ENCODE peak calls at places on chromosome 10, in four cellular contexts. P is G401, H is astrocyte of the spinal cord, T is kidney epithelial cell. A is an unnamed sample.

GRCh38 chr10:91549296-91549695 is 83.6 kb downstream of the PPP1R3C start:
- DNase-seq in T (no peak), P (no peak), H (no peak), A (peak; percentile 14)

GRCh38 chr10:110494532-110494931 is 3.2 kb upstream of the DUSP5 start:
- DNase-seq in P (peak; percentile 18), T (no peak), H (no peak), A (no peak)

GRCh38 chr10:94286898-94287297 is 75.8 kb downstream of the NOC3L start:
- DNase-seq in P (no peak), H (no peak), T (no peak), A (peak; percentile 10)

GRCh38 chr10:103685880-103686669 is 169.3 kb downstream of the SH3PXD2A start:
- DNase-seq in T (no peak), P (peak; percentile 85), H (peak; percentile 53), A (peak; percentile 57)

GRCh38 chr10:131908151-131908550 is 7.3 kb downstream of the PPP2R2D start:
- DNase-seq in H (no peak), T (no peak), P (no peak), A (no peak)

GRCh38 chr10:28677889-28678686 is 767 bp downstream of the BAMBI start:
- DNase-seq in T (no peak), H (peak; percentile 44), P (no peak), A (no peak)

GRCh38 chr10:100009793-100010676 is at the start of gene DNMBP:
- DNase-seq in P (peak; percentile 60), H (peak; percentile 83), T (no peak), A (peak; percentile 60)

GRCh38 chr10:13340068-13340467 is 8.0 kb downstream of the SEPHS1 start:
- DNase-seq in P (peak; percentile 47), H (no peak), T (no peak), A (no peak)

GRCh38 chr10:63264852-63265617 is 131.9 kb downstream of the NRBF2 start:
- DNase-seq in T (no peak), H (peak; percentile 72), P (peak; percentile 65), A (peak; percentile 45)

GRCh38 chr10:21020545-21020944 is 123.4 kb upstream of the NEBL start:
- DNase-seq in P (no peak), T (no peak), H (peak; percentile 9), A (peak; percentile 56)

GRCh38 chr10:92846819-92847184 is 1.5 kb upstream of the EXOC6 start:
- DNase-seq in T (no peak), H (no peak), P (no peak), A (no peak)

GRCh38 chr10:59894114-59894513 is 12.2 kb downstream of the CCDC6 start:
- DNase-seq in P (peak; percentile 97), T (peak; percentile 42), H (peak; percentile 86), A (peak; percentile 73)

GRCh38 chr10:121524138-121524817 is 74.0 kb downstream of the FGFR2 start:
- DNase-seq in T (no peak), P (no peak), H (peak; percentile 32), A (no peak)

GRCh38 chr10:113493943-113494342 is 58.9 kb upstream of the HABP2 start:
- DNase-seq in H (no peak), P (no peak), T (no peak), A (no peak)

GRCh38 chr10:111303887-111304286 is 227.1 kb downstream of the ADRA2A start:
- DNase-seq in H (no peak), P (no peak), T (no peak), A (peak; percentile 21)

GRCh38 chr10:126062132-126063032 is 166.0 kb downstream of the FANK1 start:
- DNase-seq in P (no peak), H (peak; percentile 98), T (peak; percentile 98), A (peak; percentile 96)

A was measured in A172.